ENCODE peak calls at places on chromosomes 12 and 14, in seven cellular contexts. O, F, B, L, M, A and U are unnamed samples.

GRCh38 chr14:68884031-68885030 is 91.5 kb upstream of the ZFP36L1 start:
- DNase-seq in O (no peak), L (no peak), F (peak), A (peak), M (no peak), B (no peak), U (no peak)

GRCh38 chr12:108777156-108777555 is 45.8 kb upstream of the CORO1C start:
- DNase-seq in L (no peak), A (no peak), O (no peak), B (peak), F (no peak), M (no peak), U (no peak)

GRCh38 chr14:21023817-21024667 is 819 bp downstream of the NDRG2 start:
- DNase-seq in B (no peak), F (no peak), M (no peak), L (no peak), A (no peak), O (no peak), U (no peak)

GRCh38 chr12:80627773-80628172 is 79.7 kb upstream of the MYF6 start:
- DNase-seq in L (no peak), M (no peak), B (no peak), A (peak), F (no peak), O (no peak), U (no peak)

GRCh38 chr14:105866841-105867321 is 340.5 kb downstream of the TMEM121 start:
- DNase-seq in A (no peak), F (no peak), M (no peak), B (no peak), L (no peak), O (no peak), U (no peak)

GRCh38 chr12:58416211-58416610 is 474.8 kb downstream of the ATP23 start:
- DNase-seq in O (no peak), M (no peak), L (no peak), F (no peak), B (no peak), A (peak), U (no peak)

GRCh38 chr12:106112094-106112822 is 26.5 kb downstream of the NUAK1 start:
- DNase-seq in B (no peak), L (no peak), O (no peak), M (no peak), A (no peak), F (no peak), U (no peak)

GRCh38 chr14:56666716-56667115 is 87.1 kb downstream of the TMEM260 start:
- DNase-seq in F (no peak), L (no peak), M (no peak), O (no peak), A (peak), B (no peak), U (no peak)

GRCh38 chr12:98238513-98238912 is 276.9 kb upstream of the TMPO start:
- DNase-seq in F (no peak), M (no peak), B (no peak), A (peak), L (no peak), O (no peak), U (no peak)

GRCh38 chr12:52645120-52645761 is 6.8 kb downstream of the KRT2 start:
- DNase-seq in L (no peak), O (peak), M (no peak), A (no peak), B (no peak), F (no peak), U (no peak)

GRCh38 chr12:131895640-131896079 is 1.2 kb downstream of the ULK1 start:
- DNase-seq in O (no peak), A (no peak), B (no peak), F (no peak), M (no peak), L (no peak), U (no peak)

GRCh38 chr12:121577443-121578180 is 3.2 kb downstream of the KDM2B start:
- DNase-seq in L (no peak), O (no peak), A (no peak), F (no peak), M (no peak), B (no peak), U (no peak)

GRCh38 chr14:105857816-105858675 is 331.7 kb downstream of the TMEM121 start:
- DNase-seq in A (no peak), O (peak), L (no peak), M (no peak), F (no peak), B (no peak), U (peak)

GRCh38 chr12:108810636-108811035 is 46.7 kb downstream of the SSH1 start:
- DNase-seq in F (no peak), B (no peak), A (no peak), O (no peak), L (no peak), M (no peak), U (no peak)

GRCh38 chr12:113230315-113231274 is 9.3 kb downstream of the TPCN1 start:
- DNase-seq in B (no peak), F (no peak), L (no peak), M (no peak), A (no peak), O (no peak), U (peak)

GRCh38 chr12:93146278-93146939 is 217.3 kb upstream of the EEA1 start:
- DNase-seq in A (no peak), O (no peak), B (no peak), M (no peak), F (no peak), L (no peak), U (no peak)

GRCh38 chr12:97482153-97482693 is 19.6 kb downstream of the RMST start:
- DNase-seq in F (no peak), L (no peak), O (no peak), B (no peak), M (no peak), A (no peak), U (no peak)

GRCh38 chr14:100106260-100106659 is 41.0 kb downstream of the EVL start:
- DNase-seq in L (no peak), M (no peak), A (no peak), F (no peak), O (no peak), B (no peak), U (no peak)

GRCh38 chr14:26332966-26333365 is 264.9 kb downstream of the NOVA1 start:
- DNase-seq in L (no peak), B (no peak), A (no peak), O (no peak), M (no peak), F (no peak), U (no peak)

GRCh38 chr12:120693848-120694247 is 6.9 kb downstream of the MLEC start:
- DNase-seq in B (peak), M (no peak), A (no peak), O (no peak), L (no peak), F (no peak), U (no peak)

GRCh38 chr14:90883782-90884181 is 67.6 kb upstream of the TTC7B start:
- DNase-seq in O (no peak), B (peak), M (no peak), L (no peak), F (no peak), A (no peak), U (no peak)

GRCh38 chr12:53991077-53991460 is 6.1 kb downstream of the HOXC10 start:
- DNase-seq in B (no peak), M (no peak), O (no peak), F (no peak), A (no peak), L (no peak), U (no peak)